ENCODE peak calls at places on chromosomes 16 and 17, in five cellular contexts. Y, U, T, H and N are unnamed samples.

GRCh38 chr17:43568506-43569082 is 22.5 kb upstream of the ETV4 start:
- DNase-seq in Y (no peak), U (no peak), T (no peak), H (no peak), N (no peak)

GRCh38 chr17:74042744-74043486 is 160.6 kb upstream of the RPL38 start:
- DNase-seq in Y (peak; percentile 91), U (no peak), T (peak; percentile 47), H (peak; percentile 15), N (no peak)

GRCh38 chr16:58046936-58047335 is 21.4 kb downstream of the MMP15 start:
- DNase-seq in Y (no peak), U (no peak), T (no peak), H (no peak), N (no peak)

GRCh38 chr17:36545465-36546417 is 1.0 kb downstream of the GGNBP2 start:
- DNase-seq in Y (peak; percentile 98), U (peak; percentile 98), T (peak; percentile 97), H (peak; percentile 95), N (peak; percentile 99)

GRCh38 chr16:78045865-78046581 is 23.7 kb downstream of the CLEC3A start:
- DNase-seq in Y (peak; percentile 91), U (peak; percentile 7), T (peak; percentile 76), H (peak; percentile 18), N (no peak)

GRCh38 chr16:82070656-82071369 is 35.8 kb downstream of the HSD17B2 start:
- DNase-seq in Y (peak; percentile 22), U (no peak), T (no peak), H (no peak), N (no peak)

GRCh38 chr17:50518265-50519023 is 10.2 kb downstream of the MYCBPAP start:
- DNase-seq in Y (no peak), U (no peak), T (no peak), H (no peak), N (no peak)

GRCh38 chr17:19766421-19767270 is 18.5 kb upstream of the ALDH3A1 start:
- DNase-seq in Y (peak; percentile 71), U (peak; percentile 69), T (peak; percentile 79), H (peak; percentile 74), N (peak; percentile 77)

GRCh38 chr16:85901110-85901509 is 2.1 kb downstream of the IRF8 start:
- DNase-seq in Y (no peak), U (no peak), T (no peak), H (no peak), N (no peak)

GRCh38 chr16:70805787-70806186 is 4.8 kb upstream of the VAC14 start:
- DNase-seq in Y (no peak), U (no peak), T (no peak), H (no peak), N (no peak)

GRCh38 chr17:55005520-55005919 is 37.0 kb downstream of the STXBP4 start:
- DNase-seq in Y (peak; percentile 72), U (peak; percentile 1), T (no peak), H (no peak), N (no peak)

GRCh38 chr17:13538841-13539411 is 62.8 kb downstream of the HS3ST3A1 start:
- DNase-seq in Y (no peak), U (no peak), T (no peak), H (no peak), N (no peak)

GRCh38 chr17:28518578-28518977 is 12.4 kb downstream of the FOXN1 start:
- DNase-seq in Y (no peak), U (no peak), T (no peak), H (no peak), N (no peak)

GRCh38 chr17:49557204-49558024 is 18.3 kb upstream of the NXPH3 start:
- DNase-seq in Y (peak; percentile 79), U (no peak), T (no peak), H (no peak), N (no peak)

GRCh38 chr17:45935710-45936509 is 41.6 kb downstream of the MAPT start:
- DNase-seq in Y (no peak), U (no peak), T (no peak), H (no peak), N (no peak)

GRCh38 chr16:21950782-21951521 is 2.2 kb upstream of the UQCRC2 start:
- DNase-seq in Y (peak; percentile 26), U (peak; percentile 31), T (no peak), H (no peak), N (no peak)

GRCh38 chr16:21952040-21952792 is 945 bp upstream of the UQCRC2 start:
- DNase-seq in Y (peak; percentile 74), U (peak; percentile 82), T (peak; percentile 75), H (peak; percentile 58), N (peak; percentile 73)

GRCh38 chr16:21946889-21947635 is 6.1 kb upstream of the UQCRC2 start:
- DNase-seq in Y (peak; percentile 6), U (no peak), T (no peak), H (no peak), N (no peak)

GRCh38 chr16:21952793-21953540 is at the start of gene UQCRC2:
- DNase-seq in Y (peak; percentile 96), U (peak; percentile 92), T (peak; percentile 91), H (peak; percentile 84), N (peak; percentile 89)

DNA sequence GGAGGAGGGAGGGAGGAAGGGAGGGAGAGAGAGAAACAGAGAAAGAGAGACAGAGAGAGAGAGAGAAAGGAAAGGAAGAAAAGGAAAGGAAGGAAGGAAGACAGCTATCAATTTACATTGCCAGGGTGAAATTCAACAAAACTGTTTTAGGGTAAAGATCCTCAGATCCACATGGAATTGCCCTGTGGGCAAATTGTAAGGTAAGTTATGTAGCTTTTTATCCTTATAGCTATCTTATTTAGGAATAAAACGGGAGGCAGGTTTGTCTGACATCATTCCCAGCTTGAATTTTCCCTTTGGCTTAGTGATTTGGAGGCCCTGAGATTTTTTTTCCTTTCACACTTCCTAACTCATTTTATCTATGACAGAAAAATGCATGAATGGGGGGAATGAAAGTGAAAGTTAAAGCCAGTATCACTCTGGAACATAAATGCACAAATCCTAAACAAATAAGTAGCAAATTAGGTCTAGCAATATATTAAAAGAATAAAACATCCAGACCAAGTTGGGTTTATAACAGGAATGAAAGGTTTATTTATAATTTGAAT is 3.4 kb upstream of the UQCRC2 start:
- DNase-seq in Y (no peak), U (no peak), T (no peak), H (no peak), N (no peak)
- H3K27ac ChIP-seq in Y (no peak overlapping the region), U (no peak overlapping the region), T (no peak overlapping the region), H (no peak overlapping the region), N (no peak overlapping the region)

GRCh38 chr17:76927577-76927976 is 59.4 kb downstream of the MGAT5B start:
- DNase-seq in Y (no peak), U (no peak), T (no peak), H (no peak), N (no peak)
- H3K27me3 ChIP-seq in Y (no peaks in the 10 kb centered on the region), U (no peaks in the 10 kb centered on the region), T (peaks cover 5% of the 10 kb centered on the region), H (no peaks in the 10 kb centered on the region), N (no peaks in the 10 kb centered on the region)

GRCh38 chr16:84596801-84597517 is 20.9 kb downstream of the COTL1 start:
- DNase-seq in Y (no peak), U (no peak), T (no peak), H (no peak), N (peak; percentile 30)
- H3K27ac ChIP-seq in Y (no peak overlapping the region), U (peak overlapping the region; percentile 81), T (no peak overlapping the region), H (no peak overlapping the region), N (peak overlapping the region; percentile 35)

GRCh38 chr17:34874496-34874895 is 86.8 kb downstream of the CCT6B start:
- DNase-seq in Y (no peak), U (no peak), T (no peak), H (no peak), N (no peak)
- H3K27me3 ChIP-seq in Y (no peaks in the 10 kb centered on the region), U (no peaks in the 10 kb centered on the region), T (no peaks in the 10 kb centered on the region), H (no peaks in the 10 kb centered on the region), N (peaks cover 4% of the 10 kb centered on the region)

DNA sequence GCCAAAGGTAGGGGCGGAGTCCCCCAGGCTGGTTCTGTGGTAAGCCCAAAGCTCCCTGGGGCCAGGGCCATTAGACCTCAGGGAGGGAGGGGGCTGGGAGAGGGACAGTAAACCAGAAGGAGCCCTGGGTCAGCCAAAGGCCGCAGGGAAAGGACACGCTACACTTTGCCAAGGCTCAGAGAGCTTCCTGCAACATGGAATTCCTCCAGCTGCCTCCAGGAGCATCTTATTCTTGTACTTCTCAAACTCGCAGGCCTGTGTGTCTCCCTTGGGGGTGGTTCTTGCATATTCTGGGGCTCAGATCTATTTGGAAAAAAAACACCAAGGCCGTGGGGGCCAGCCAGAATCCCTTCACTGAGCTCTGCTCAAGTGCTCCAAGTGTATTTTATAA is 25.1 kb downstream of the AKAP1 start:
- DNase-seq in Y (no peak), U (no peak), T (peak; percentile 63), H (peak; percentile 40), N (no peak)
- H3K27ac ChIP-seq in Y (no peak overlapping the region), U (no peak overlapping the region), T (peak overlapping the region; percentile 92), H (no peak overlapping the region), N (no peak overlapping the region)